ENCODE peak calls at places on chromosomes 4 and X, in five cellular contexts. W, I, V, H and C are unnamed samples.

GRCh38 chr4:16685536-16685935 is 212.9 kb downstream of the LDB2 start:
- DNase-seq in W (no peak), I (no peak), V (no peak), H (no peak), C (no peak)

GRCh38 chr4:124635331-124635730 is 77.2 kb downstream of the ANKRD50 start:
- DNase-seq in W (no peak), I (peak; percentile 14), V (no peak), H (no peak), C (no peak)

GRCh38 chr4:185278716-185279115 is 69.3 kb downstream of the SNX25 start:
- DNase-seq in W (no peak), I (no peak), V (no peak), H (no peak), C (no peak)

GRCh38 chr4:38314663-38315062 is 349.3 kb upstream of the KLF3 start:
- DNase-seq in W (no peak), I (no peak), V (no peak), H (no peak), C (no peak)

GRCh38 chr4:6908397-6909112 is 1.1 kb upstream of the TBC1D14 start:
- DNase-seq in W (no peak), I (peak; percentile 69), V (no peak), H (no peak), C (no peak)

GRCh38 chr4:89598602-89599001 is 238.4 kb downstream of the SNCA start:
- DNase-seq in W (no peak), I (peak; percentile 17), V (no peak), H (no peak), C (no peak)

GRCh38 chr4:94453534-94453963 is 1.8 kb downstream of the PDLIM5 start:
- DNase-seq in W (no peak), I (peak; percentile 30), V (no peak), H (no peak), C (no peak)

GRCh38 chrX:16870861-16871584 is 861 bp upstream of the RBBP7 start:
- DNase-seq in W (no peak), I (no peak), V (peak; percentile 88), H (peak; percentile 31), C (peak; percentile 85)

GRCh38 chr4:52914051-52914605 is 52.0 kb downstream of the RASL11B start:
- DNase-seq in W (no peak), I (peak; percentile 85), V (no peak), H (no peak), C (no peak)

GRCh38 chr4:150342945-150343344 is 239.0 kb upstream of the MAB21L2 start:
- DNase-seq in W (no peak), I (peak; percentile 10), V (no peak), H (peak; percentile 61), C (no peak)

GRCh38 chr4:111641813-111642579 is 503.3 kb upstream of the FAM241A start:
- DNase-seq in W (no peak), I (peak; percentile 95), V (peak; percentile 81), H (no peak), C (no peak)

GRCh38 chr4:174117445-174117844 is 166.0 kb downstream of the FBXO8 start:
- DNase-seq in W (no peak), I (no peak), V (no peak), H (no peak), C (no peak)

GRCh38 chr4:145075742-145076472 is 22.1 kb downstream of the ANAPC10 start:
- DNase-seq in W (no peak), I (no peak), V (no peak), H (no peak), C (no peak)

GRCh38 chr4:41748788-41749445 is 392 bp upstream of the PHOX2B start:
- DNase-seq in W (no peak), I (no peak), V (no peak), H (no peak), C (no peak)